ENCODE peak calls at places on chromosomes 12 and 14, in eight cellular contexts. F, T, Q, M, R, X, P and B are unnamed samples.

GRCh38 chr14:65237023-65237814 is 134.9 kb upstream of the MAX start:
- DNase-seq in Q (no peak), T (no peak), P (no peak), R (no peak), X (no peak), F (no peak), M (no peak), B (no peak)

GRCh38 chr14:104676130-104676693 is 13.2 kb upstream of the INF2 start:
- DNase-seq in F (no peak), X (no peak), T (no peak), P (no peak), R (no peak), Q (no peak), M (no peak), B (peak)

GRCh38 chr14:32073537-32074189 is 3.4 kb upstream of the ARHGAP5 start:
- DNase-seq in F (no peak), Q (no peak), P (peak), R (no peak), X (peak), M (peak), T (peak), B (no peak)

GRCh38 chr12:58781609-58782008 is 138.7 kb downstream of the LRIG3 start:
- DNase-seq in T (no peak), R (no peak), M (no peak), P (no peak), F (no peak), Q (no peak), X (no peak), B (no peak)

GRCh38 chr12:16972923-16973770 is 367.2 kb upstream of the LMO3 start:
- DNase-seq in F (no peak), T (no peak), R (no peak), M (no peak), P (no peak), X (no peak), Q (no peak), B (no peak)

GRCh38 chr14:25988536-25988935 is 609.3 kb downstream of the NOVA1 start:
- DNase-seq in Q (no peak), T (no peak), M (no peak), X (no peak), P (no peak), F (no peak), R (no peak), B (no peak)

GRCh38 chr12:48003226-48004038 is 844 bp downstream of the COL2A1 start:
- DNase-seq in R (no peak), M (no peak), T (no peak), F (no peak), X (peak), P (no peak), Q (no peak), B (no peak)

GRCh38 chr12:82942521-82942920 is 255.8 kb downstream of the TMTC2 start:
- DNase-seq in Q (no peak), X (no peak), M (no peak), T (no peak), F (no peak), P (no peak), R (no peak), B (no peak)

GRCh38 chr12:57479376-57480115 is at the start of gene ARHGAP9:
- DNase-seq in F (no peak), P (peak), T (no peak), Q (no peak), X (no peak), M (no peak), R (no peak), B (peak)

GRCh38 chr14:104135121-104135903 is 3.1 kb upstream of the KIF26A start:
- DNase-seq in T (no peak), X (peak), R (no peak), P (no peak), Q (peak), M (no peak), F (no peak), B (peak)

GRCh38 chr12:130224613-130225012 is 62.3 kb downstream of the FZD10 start:
- DNase-seq in R (no peak), T (no peak), P (no peak), Q (no peak), F (peak), M (no peak), X (no peak), B (no peak)

GRCh38 chr12:130226771-130227170 is 64.5 kb downstream of the FZD10 start:
- DNase-seq in Q (no peak), F (no peak), M (no peak), X (no peak), P (no peak), R (no peak), T (no peak), B (no peak)

GRCh38 chr12:130223767-130224244 is 61.5 kb downstream of the FZD10 start:
- DNase-seq in R (no peak), F (no peak), T (no peak), P (no peak), Q (no peak), M (no peak), X (no peak), B (no peak)

GRCh38 chr12:130225347-130225746 is 63.1 kb downstream of the FZD10 start:
- DNase-seq in Q (no peak), M (no peak), R (no peak), P (no peak), F (peak), X (no peak), T (no peak), B (no peak)

DNA sequence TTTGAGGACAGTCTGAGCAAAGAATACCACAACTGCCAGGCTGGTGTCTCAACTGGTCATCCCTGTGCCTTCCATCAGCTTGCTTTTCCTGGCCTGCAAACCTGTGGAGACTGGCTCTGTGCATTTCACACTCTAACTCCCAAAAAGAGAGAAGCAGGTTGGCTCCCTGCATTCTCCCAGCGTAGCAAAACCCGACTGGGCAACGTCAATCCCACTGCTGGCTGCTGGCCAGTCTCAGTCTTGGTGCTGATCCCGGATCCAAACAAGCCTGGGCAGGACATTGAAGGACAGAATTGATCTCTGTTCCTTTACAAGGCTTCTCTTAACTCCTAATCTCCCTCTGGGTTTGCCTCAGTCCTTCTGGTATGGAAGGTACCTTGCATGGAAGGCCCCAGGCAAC is 65.4 kb downstream of the FZD10 start:
- DNase-seq in P (no peak), X (no peak), M (no peak), F (no peak), Q (no peak), R (no peak), T (no peak), B (no peak)
- TF ChIP-seq POLR2AphosphoS5 in P (no peak), X (no peak), M (no peak), F (no peak), Q (no peak), R (no peak), T (no peak), B (no peak)

GRCh38 chr14:68084256-68084655 is 264.7 kb downstream of the RAD51B start:
- DNase-seq in Q (no peak), T (no peak), F (no peak), X (peak), R (no peak), M (no peak), P (no peak), B (no peak)
- TF ChIP-seq CTCF in Q (no peak), T (no peak), F (no peak), X (peak), R (peak), M (no peak), P (no peak), B (no peak)

DNA sequence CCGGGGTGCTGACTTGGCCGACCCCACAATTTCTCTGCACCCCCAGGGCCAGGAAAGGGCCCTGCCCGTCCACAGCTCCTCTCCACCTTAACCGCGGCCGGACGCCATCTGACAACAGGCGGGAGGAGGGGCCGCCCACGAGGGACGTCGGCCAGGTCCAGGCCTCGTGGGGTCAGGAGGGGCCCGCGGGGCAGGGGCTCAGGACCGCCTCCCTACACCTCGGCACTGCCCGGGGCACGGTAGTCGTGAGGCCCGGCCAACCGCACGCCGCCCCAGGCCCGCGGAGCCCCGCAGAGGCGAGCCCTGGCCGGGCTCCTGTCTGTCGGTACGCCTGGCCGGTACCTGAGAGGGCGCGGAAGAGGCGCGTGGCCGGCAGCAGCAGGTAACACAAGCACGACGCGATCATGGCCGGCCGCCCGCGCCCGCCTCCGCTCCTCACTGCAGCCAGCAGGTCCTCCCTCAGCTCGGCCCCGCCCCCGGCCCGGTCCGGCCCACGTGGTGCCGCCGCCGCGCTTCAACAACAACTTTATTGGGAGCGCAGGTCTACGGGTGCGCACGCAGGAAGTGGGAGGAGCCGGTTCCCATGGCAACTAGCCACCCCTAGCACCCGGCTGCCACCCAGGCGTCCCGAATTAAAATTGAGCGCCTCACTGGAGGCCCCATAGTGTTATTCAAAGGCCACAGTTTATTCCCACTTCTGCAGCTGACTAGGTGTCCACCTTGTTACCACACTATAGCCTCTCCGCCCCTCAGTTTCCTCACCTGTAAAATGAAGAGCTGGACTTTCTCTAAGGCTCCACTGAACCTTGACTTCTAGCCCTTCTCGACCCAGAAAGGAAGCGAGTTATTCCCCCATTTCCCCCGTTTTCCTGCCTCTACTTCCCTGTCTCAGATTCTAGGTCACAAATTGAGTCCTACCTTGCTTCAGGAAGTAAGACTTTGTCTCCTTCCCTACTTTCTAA is at the start of gene ANGEL1:
- DNase-seq in T (peak), R (peak), F (peak), M (peak), Q (peak), X (peak), P (peak), B (peak)
- TF ChIP-seq POLR2AphosphoS5 in T (peak), R (peak), F (peak), M (peak), Q (peak), X (peak), P (peak), B (peak)

GRCh38 chr12:99620159-99620479 is 27.4 kb upstream of the GARIN6 start:
- DNase-seq in R (no peak), M (no peak), Q (no peak), T (no peak), X (no peak), P (no peak), F (no peak), B (no peak)
- TF ChIP-seq CTCF in R (no peak), M (no peak), Q (no peak), T (no peak), X (no peak), P (no peak), F (no peak), B (no peak)

GRCh38 chr14:23294734-23295561 is 7.7 kb downstream of the PPP1R3E start:
- DNase-seq in Q (no peak), F (no peak), T (peak), X (peak), M (peak), P (peak), R (no peak), B (no peak)
- TF ChIP-seq POLR2AphosphoS5 in Q (no peak), F (peak), T (no peak), X (no peak), M (no peak), P (no peak), R (peak), B (peak)

GRCh38 chr12:26127404-26127803 is 2.6 kb upstream of the BHLHE41 start:
- DNase-seq in P (no peak), T (no peak), Q (no peak), R (no peak), X (no peak), M (no peak), F (no peak), B (no peak)

GRCh38 chr12:26125451-26126339 is 858 bp upstream of the BHLHE41 start:
- DNase-seq in P (peak), X (peak), F (no peak), Q (peak), M (peak), T (peak), R (peak), B (peak)

GRCh38 chr12:26128180-26128579 is 3.3 kb upstream of the BHLHE41 start:
- DNase-seq in R (no peak), Q (no peak), F (no peak), M (no peak), T (no peak), P (no peak), X (no peak), B (no peak)

GRCh38 chr12:26124491-26125450 is at the start of gene BHLHE41:
- DNase-seq in X (peak), F (no peak), P (peak), M (peak), R (peak), T (peak), Q (peak), B (peak)

GRCh38 chr12:26126340-26127284 is 1.8 kb upstream of the BHLHE41 start:
- DNase-seq in P (peak), T (peak), F (no peak), R (peak), M (peak), Q (peak), X (peak), B (peak)
- TF ChIP-seq CTCF in P (no peak), T (no peak), F (no peak), R (no peak), M (no peak), Q (no peak), X (no peak), B (no peak)

GRCh38 chr14:23644919-23645336 is 8.8 kb downstream of the DHRS2 start:
- DNase-seq in R (no peak), P (no peak), M (no peak), T (no peak), X (no peak), F (no peak), Q (no peak), B (no peak)
- TF ChIP-seq POLR2AphosphoS5 in R (no peak), P (no peak), M (no peak), T (no peak), X (no peak), F (no peak), Q (no peak), B (no peak)